ENCODE peak calls at places on chromosome 12, in eight cellular contexts. One of them, this sample, is unnamed.

GRCh38 chr12:77725611-77726010 is 105.1 kb upstream of the NAV3 start:
- DNase-seq in H9: no peak
- DNase-seq in endothelial cell: no peak
- DNase-seq in NCI-H1694 treated with DMSO at 0.1 percent for 48 hours: no peak
- DNase-seq in OCI-LY7: no peak
- DNase-seq in stimulated activated naive B cell treated with anti-CD40 and anti-IgM and Interleukin-4, amounts not matched to agents 10 μg/mL and 1 μg/mL and 100 μg/mL, for 72 hours: no peak
- DNase-seq in thoracic aorta: no peak
- DNase-seq in epithelial cell of proximal tubule: no peak
- DNase-seq in this sample: no peak

GRCh38 chr12:101616027-101616494 is 21.3 kb downstream of the MYBPC1 start:
- DNase-seq in stimulated activated naive B cell treated with anti-CD40 and anti-IgM and Interleukin-4, amounts not matched to agents 10 μg/mL and 1 μg/mL and 100 μg/mL, for 72 hours: no peak
- DNase-seq in NCI-H1694 treated with DMSO at 0.1 percent for 48 hours: no peak
- DNase-seq in H9: no peak
- DNase-seq in endothelial cell: no peak
- DNase-seq in thoracic aorta: no peak
- DNase-seq in OCI-LY7: peak
- DNase-seq in epithelial cell of proximal tubule: no peak
- DNase-seq in this sample: peak

GRCh38 chr12:58888131-58888783 is 32.0 kb downstream of the LRIG3 start:
- DNase-seq in epithelial cell of proximal tubule: peak
- DNase-seq in NCI-H1694 treated with DMSO at 0.1 percent for 48 hours: peak
- DNase-seq in endothelial cell: no peak
- DNase-seq in OCI-LY7: no peak
- DNase-seq in stimulated activated naive B cell treated with anti-CD40 and anti-IgM and Interleukin-4, amounts not matched to agents 10 μg/mL and 1 μg/mL and 100 μg/mL, for 72 hours: no peak
- DNase-seq in thoracic aorta: peak
- DNase-seq in H9: no peak
- DNase-seq in this sample: no peak

GRCh38 chr12:1808798-1809480 is 11.4 kb upstream of the LRTM2 start:
- DNase-seq in thoracic aorta: no peak
- DNase-seq in NCI-H1694 treated with DMSO at 0.1 percent for 48 hours: no peak
- DNase-seq in endothelial cell: no peak
- DNase-seq in OCI-LY7: no peak
- DNase-seq in epithelial cell of proximal tubule: no peak
- DNase-seq in H9: no peak
- DNase-seq in stimulated activated naive B cell treated with anti-CD40 and anti-IgM and Interleukin-4, amounts not matched to agents 10 μg/mL and 1 μg/mL and 100 μg/mL, for 72 hours: no peak
- DNase-seq in this sample: peak

GRCh38 chr12:5222011-5222461 is 178.4 kb downstream of the KCNA5 start:
- DNase-seq in H9: peak
- DNase-seq in endothelial cell: no peak
- DNase-seq in NCI-H1694 treated with DMSO at 0.1 percent for 48 hours: no peak
- DNase-seq in stimulated activated naive B cell treated with anti-CD40 and anti-IgM and Interleukin-4, amounts not matched to agents 10 μg/mL and 1 μg/mL and 100 μg/mL, for 72 hours: no peak
- DNase-seq in epithelial cell of proximal tubule: no peak
- DNase-seq in OCI-LY7: no peak
- DNase-seq in thoracic aorta: no peak
- DNase-seq in this sample: no peak

GRCh38 chr12:7835116-7835515 is 37.6 kb downstream of the SLC2A14 start:
- DNase-seq in NCI-H1694 treated with DMSO at 0.1 percent for 48 hours: no peak
- DNase-seq in endothelial cell: no peak
- DNase-seq in H9: no peak
- DNase-seq in thoracic aorta: no peak
- DNase-seq in stimulated activated naive B cell treated with anti-CD40 and anti-IgM and Interleukin-4, amounts not matched to agents 10 μg/mL and 1 μg/mL and 100 μg/mL, for 72 hours: no peak
- DNase-seq in OCI-LY7: no peak
- DNase-seq in epithelial cell of proximal tubule: no peak
- DNase-seq in this sample: no peak

GRCh38 chr12:58850826-58851225 is 69.5 kb downstream of the LRIG3 start:
- DNase-seq in NCI-H1694 treated with DMSO at 0.1 percent for 48 hours: no peak
- DNase-seq in stimulated activated naive B cell treated with anti-CD40 and anti-IgM and Interleukin-4, amounts not matched to agents 10 μg/mL and 1 μg/mL and 100 μg/mL, for 72 hours: no peak
- DNase-seq in thoracic aorta: no peak
- DNase-seq in OCI-LY7: no peak
- DNase-seq in H9: no peak
- DNase-seq in endothelial cell: no peak
- DNase-seq in epithelial cell of proximal tubule: no peak
- DNase-seq in this sample: no peak

GRCh38 chr12:113870890-113871289 is 95.2 kb downstream of the RBM19 start:
- DNase-seq in NCI-H1694 treated with DMSO at 0.1 percent for 48 hours: no peak
- DNase-seq in thoracic aorta: no peak
- DNase-seq in endothelial cell: no peak
- DNase-seq in H9: no peak
- DNase-seq in epithelial cell of proximal tubule: no peak
- DNase-seq in stimulated activated naive B cell treated with anti-CD40 and anti-IgM and Interleukin-4, amounts not matched to agents 10 μg/mL and 1 μg/mL and 100 μg/mL, for 72 hours: no peak
- DNase-seq in OCI-LY7: no peak
- DNase-seq in this sample: no peak

GRCh38 chr12:93153321-93153720 is 224.2 kb upstream of the EEA1 start:
- DNase-seq in H9: no peak
- DNase-seq in epithelial cell of proximal tubule: no peak
- DNase-seq in stimulated activated naive B cell treated with anti-CD40 and anti-IgM and Interleukin-4, amounts not matched to agents 10 μg/mL and 1 μg/mL and 100 μg/mL, for 72 hours: no peak
- DNase-seq in endothelial cell: no peak
- DNase-seq in thoracic aorta: no peak
- DNase-seq in OCI-LY7: no peak
- DNase-seq in NCI-H1694 treated with DMSO at 0.1 percent for 48 hours: no peak
- DNase-seq in this sample: peak

GRCh38 chr12:19138551-19139344 is 9.2 kb downstream of the PLEKHA5 start:
- DNase-seq in H9: no peak
- DNase-seq in endothelial cell: no peak
- DNase-seq in OCI-LY7: no peak
- DNase-seq in epithelial cell of proximal tubule: no peak
- DNase-seq in NCI-H1694 treated with DMSO at 0.1 percent for 48 hours: no peak
- DNase-seq in stimulated activated naive B cell treated with anti-CD40 and anti-IgM and Interleukin-4, amounts not matched to agents 10 μg/mL and 1 μg/mL and 100 μg/mL, for 72 hours: no peak
- DNase-seq in thoracic aorta: no peak
- DNase-seq in this sample: no peak

GRCh38 chr12:115375188-115375991 is 691.4 kb upstream of the TBX3 start:
- DNase-seq in epithelial cell of proximal tubule: peak
- DNase-seq in OCI-LY7: no peak
- DNase-seq in H9: no peak
- DNase-seq in thoracic aorta: no peak
- DNase-seq in endothelial cell: no peak
- DNase-seq in stimulated activated naive B cell treated with anti-CD40 and anti-IgM and Interleukin-4, amounts not matched to agents 10 μg/mL and 1 μg/mL and 100 μg/mL, for 72 hours: no peak
- DNase-seq in NCI-H1694 treated with DMSO at 0.1 percent for 48 hours: no peak
- DNase-seq in this sample: peak

This sample was measured in MV-4-11.